ENCODE peak calls at places on chromosomes 4 and X, in four cellular contexts. S, R, O and A are unnamed samples.

GRCh38 chr4:2101346-2102044 is 42.4 kb downstream of the NAT8L start:
- DNase-seq in S (no peak), R (peak; percentile 81), O (peak; percentile 54), A (no peak)

GRCh38 chrX:108439961-108440696 is 491 bp downstream of the COL4A5 start:
- DNase-seq in S (peak; percentile 34), R (peak; percentile 60), O (peak; percentile 21), A (no peak)

GRCh38 chr4:161554372-161554990 is 609.3 kb downstream of the FSTL5 start:
- DNase-seq in S (peak; percentile 61), R (peak; percentile 65), O (no peak), A (no peak)

GRCh38 chrX:47313056-47313455 is 57.3 kb upstream of the ZNF157 start:
- DNase-seq in S (no peak), R (no peak), O (no peak), A (no peak)

GRCh38 chr4:113756005-113756410 is 5.5 kb downstream of the CAMK2D start:
- DNase-seq in S (peak; percentile 37), R (peak; percentile 78), O (peak; percentile 21), A (no peak)

GRCh38 chr4:110008540-110008939 is 95.9 kb downstream of the EGF start:
- DNase-seq in S (no peak), R (no peak), O (no peak), A (no peak)

GRCh38 chrX:41265615-41266014 is 68.3 kb upstream of the DDX3X start:
- DNase-seq in S (peak; percentile 88), R (no peak), O (peak; percentile 67), A (no peak)

GRCh38 chr4:22091351-22091731 is 142.8 kb upstream of the KCNIP4 start:
- DNase-seq in S (no peak), R (peak; percentile 9), O (no peak), A (no peak)

GRCh38 chr4:84379881-84380618 is 119.0 kb downstream of the NKX6-1 start:
- DNase-seq in S (peak; percentile 37), R (peak; percentile 69), O (no peak), A (peak; percentile 1)

GRCh38 chrX:47233333-47234113 is 714 bp downstream of the USP11 start:
- DNase-seq in S (peak; percentile 97), R (peak; percentile 96), O (peak; percentile 89), A (peak; percentile 91)

GRCh38 chr4:111064342-111064993 is 441.6 kb upstream of the PITX2 start:
- DNase-seq in S (peak; percentile 78), R (peak; percentile 93), O (no peak), A (no peak)